ENCODE peak calls at places on chromosomes 11 and 22, in six cellular contexts. E is IMR-90, Y is HCT116, B is fibroblast of lung, N is neural progenitor cell, M is psoas muscle. W is an unnamed sample. For H3K36me3 and H3K4me1, the result is how much of the 10 kb centered on the place peaks cover.

GRCh38 chr22:32752868-32753520 is 48.5 kb upstream of the TIMP3 start:
- DNase-seq in M (peak), E (peak), Y (no peak), B (peak), N (no peak), W (peak)

GRCh38 chr11:120573756-120574354 is 62.3 kb downstream of the GRIK4 start:
- DNase-seq in M (no peak), E (no peak), Y (no peak), N (no peak), B (no peak), W (no peak)

GRCh38 chr11:13168281-13168680 is 109.3 kb upstream of the BMAL1 start:
- DNase-seq in N (no peak), Y (no peak), E (no peak), M (no peak), B (no peak), W (peak)

GRCh38 chr11:38296211-38296776 is 1698.3 kb upstream of the RAG2 start:
- DNase-seq in B (no peak), M (no peak), Y (no peak), E (no peak), N (no peak), W (no peak)

GRCh38 chr11:2468363-2469240 is 23.8 kb downstream of the KCNQ1 start:
- DNase-seq in E (no peak), M (no peak), N (no peak), Y (no peak), B (no peak), W (peak)

GRCh38 chr11:60984149-60984548 is 12.7 kb downstream of the CD6 start:
- DNase-seq in Y (no peak), B (no peak), E (no peak), N (no peak), M (no peak), W (no peak)

GRCh38 chr11:103888541-103888951 is 147.9 kb upstream of the DDI1 start:
- DNase-seq in E (no peak), M (no peak), B (no peak), N (no peak), Y (no peak), W (no peak)

GRCh38 chr11:108160970-108161566 is 39.7 kb downstream of the ACAT1 start:
- DNase-seq in E (no peak), B (no peak), N (no peak), Y (no peak), M (no peak), W (no peak)

GRCh38 chr22:19766506-19767426 is 6.2 kb downstream of the TBX1 start:
- DNase-seq in Y (peak), N (peak), B (no peak), M (peak), E (no peak), W (no peak)

GRCh38 chr22:23883658-23884057 is 10.5 kb upstream of the MIF start:
- DNase-seq in M (no peak), B (no peak), Y (no peak), E (no peak), N (no peak), W (no peak)

GRCh38 chr11:10476342-10476741 is 21.3 kb downstream of the AMPD3 start:
- DNase-seq in M (no peak), E (no peak), N (no peak), Y (no peak), B (no peak), W (no peak)

GRCh38 chr22:36563444-36563843 is 34.5 kb upstream of the EIF3D start:
- DNase-seq in E (no peak), B (no peak), M (no peak), Y (no peak), N (no peak), W (no peak)

GRCh38 chr11:27012254-27012921 is 18.5 kb downstream of the FIBIN start:
- DNase-seq in M (no peak), Y (no peak), B (peak), N (peak), E (peak), W (peak)

GRCh38 chr11:65134240-65134951 is at the start of gene SYVN1:
- DNase-seq in N (peak), E (peak), M (peak), B (peak), Y (peak), W (peak)
- H3K4me3 ChIP-seq in N (peak), E (peak), M (peak), B (peak), Y (peak), W (peak)

GRCh38 chr22:26499188-26499703 is 13.0 kb downstream of the TFIP11 start:
- DNase-seq in N (no peak), Y (no peak), M (no peak), B (no peak), E (no peak), W (no peak)

GRCh38 chr22:26501996-26502395 is 10.3 kb downstream of the TFIP11 start:
- DNase-seq in M (no peak), Y (no peak), B (no peak), N (no peak), E (no peak), W (no peak)

GRCh38 chr22:26502688-26503561 is 9.3 kb downstream of the TFIP11 start:
- DNase-seq in M (peak), B (peak), N (peak), Y (no peak), E (peak), W (peak)

GRCh38 chr22:26508148-26508547 is 4.1 kb downstream of the TFIP11 start:
- DNase-seq in B (no peak), E (no peak), M (no peak), N (no peak), Y (no peak), W (no peak)

GRCh38 chr22:26503758-26504157 is 8.5 kb downstream of the TFIP11 start:
- DNase-seq in Y (no peak), M (no peak), E (no peak), B (no peak), N (no peak), W (no peak)
- H3K36me3 ChIP-seq in Y (half or more), M (half or more), E (half or more), B (under half), N (under half), W (half or more)

GRCh38 chr22:17106161-17106784 is 14.9 kb downstream of the TMEM121B start:
- DNase-seq in M (no peak), N (peak), E (no peak), Y (no peak), B (no peak), W (no peak)
- H3K4me1 ChIP-seq in M (under half), N (under half), E (under half), Y (under half), B (under half), W (under half)

GRCh38 chr11:44318369-44318768 is 8.4 kb upstream of the ALX4 start:
- DNase-seq in E (no peak), N (no peak), M (no peak), B (no peak), Y (no peak), W (no peak)

GRCh38 chr11:44316388-44317240 is 6.7 kb upstream of the ALX4 start:
- DNase-seq in Y (no peak), E (no peak), M (no peak), N (peak), B (no peak), W (no peak)

GRCh38 chr11:44314733-44315132 is 4.8 kb upstream of the ALX4 start:
- DNase-seq in Y (no peak), E (no peak), N (no peak), B (no peak), M (no peak), W (no peak)

GRCh38 chr11:44313701-44314489 is 4.0 kb upstream of the ALX4 start:
- DNase-seq in N (no peak), E (no peak), Y (no peak), M (no peak), B (peak), W (no peak)

DNA sequence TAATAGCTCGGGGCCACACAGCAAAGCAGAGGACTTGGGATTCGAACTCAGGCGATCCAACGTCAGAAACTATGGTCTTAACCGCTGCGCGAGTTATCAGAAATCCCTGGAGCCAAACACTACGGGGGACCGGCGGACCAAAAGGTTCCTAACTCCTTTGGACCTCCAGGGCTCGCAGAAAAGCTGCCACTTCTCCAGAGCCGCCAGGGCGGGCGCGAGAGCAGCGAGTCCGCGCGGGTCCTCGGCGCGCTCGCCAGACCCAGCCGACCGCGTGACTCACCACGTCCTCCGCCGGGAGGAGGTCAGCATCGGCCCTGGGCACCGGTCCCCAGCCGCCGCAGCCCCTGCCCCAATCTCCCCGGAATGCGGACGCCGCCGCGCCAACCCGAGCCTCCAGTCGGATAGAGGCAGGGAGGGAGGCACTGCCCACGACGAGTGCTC is 6.0 kb upstream of the ALX4 start:
- DNase-seq in N (peak), E (peak), M (peak), B (no peak), Y (no peak), W (no peak)
- H3K4me3 ChIP-seq in N (peak), E (no peak), M (peak), B (no peak), Y (no peak), W (no peak)

GRCh38 chr11:3616721-3617460 is 24.9 kb downstream of the ART5 start:
- DNase-seq in B (no peak), Y (no peak), E (peak), M (no peak), N (no peak), W (peak)
- H3K36me3 ChIP-seq in B (under half), Y (under half), E (under half), M (under half), N (under half), W (under half)

W was measured in SJCRH30.